ENCODE peak calls at places on chromosome 10, in nine cellular contexts. C, U, F, O, K, L, H, X and R are unnamed samples.

GRCh38 chr10:44069573-44069972 is 315.3 kb downstream of the CXCL12 start:
- DNase-seq in C (no peak), U (no peak), F (no peak), O (no peak), K (no peak), L (no peak), H (no peak), X (no peak), R (no peak)

GRCh38 chr10:58157076-58157766 is 110.5 kb downstream of the IPMK start:
- DNase-seq in C (no peak), U (peak; percentile 46), F (no peak), O (no peak), K (no peak), L (peak; percentile 7), H (no peak), X (peak; percentile 90), R (no peak)

GRCh38 chr10:74249865-74250264 is 98.8 kb downstream of the ADK start:
- DNase-seq in C (no peak), U (no peak), F (no peak), O (no peak), K (no peak), L (no peak), H (no peak), X (no peak), R (no peak)

GRCh38 chr10:31721166-31721565 is 207.5 kb downstream of the ARHGAP12 start:
- DNase-seq in C (no peak), U (no peak), F (no peak), O (no peak), K (no peak), L (no peak), H (no peak), X (no peak), R (no peak)

GRCh38 chr10:103197177-103197576 is 4.1 kb upstream of the NT5C2 start:
- DNase-seq in C (peak; percentile 87), U (peak; percentile 35), F (peak; percentile 74), O (peak; percentile 58), K (peak; percentile 93), L (no peak), H (peak; percentile 70), X (peak; percentile 92), R (peak; percentile 62)

GRCh38 chr10:115250784-115251183 is 157.6 kb downstream of the ATRNL1 start:
- DNase-seq in C (no peak), U (no peak), F (no peak), O (no peak), K (no peak), L (no peak), H (no peak), X (no peak), R (no peak)

GRCh38 chr10:24569828-24570657 is 153.6 kb downstream of the ARHGAP21 start:
- DNase-seq in C (no peak), U (no peak), F (no peak), O (no peak), K (no peak), L (no peak), H (no peak), X (no peak), R (no peak)

GRCh38 chr10:86340991-86341260 is 25.7 kb downstream of the GRID1 start:
- DNase-seq in C (no peak), U (no peak), F (no peak), O (no peak), K (no peak), L (no peak), H (no peak), X (no peak), R (no peak)

GRCh38 chr10:65618125-65618524 is 1307.7 kb upstream of the LRRTM3 start:
- DNase-seq in C (peak; percentile 68), U (no peak), F (no peak), O (no peak), K (no peak), L (no peak), H (no peak), X (no peak), R (no peak)

GRCh38 chr10:58638406-58638805 is 125.7 kb downstream of the BICC1 start:
- DNase-seq in C (no peak), U (no peak), F (no peak), O (no peak), K (no peak), L (no peak), H (no peak), X (no peak), R (no peak)

GRCh38 chr10:121007264-121007663 is 156.1 kb downstream of the WDR11 start:
- DNase-seq in C (no peak), U (no peak), F (no peak), O (no peak), K (no peak), L (no peak), H (no peak), X (no peak), R (peak; percentile 43)
- H3K4me3 ChIP-seq in C (no peak overlapping the region), U (no peak overlapping the region), F (no peak overlapping the region), O (no peak overlapping the region), K (no peak overlapping the region), L (no peak overlapping the region), H (no peak overlapping the region), X (no peak overlapping the region), R (no peak overlapping the region)

GRCh38 chr10:89382757-89383156 is 4.9 kb downstream of the IFIT1B start:
- DNase-seq in C (no peak), U (no peak), F (no peak), O (no peak), K (no peak), L (no peak), H (no peak), X (no peak), R (no peak)

GRCh38 chr10:89373916-89374711 is 3.7 kb upstream of the IFIT1B start:
- DNase-seq in C (peak; percentile 99), U (peak; percentile 91), F (peak; percentile 91), O (peak; percentile 84), K (peak; percentile 98), L (peak; percentile 22), H (peak; percentile 73), X (no peak), R (peak; percentile 93)

GRCh38 chr10:89374716-89375115 is 3.1 kb upstream of the IFIT1B start:
- DNase-seq in C (peak; percentile 56), U (no peak), F (no peak), O (no peak), K (no peak), L (no peak), H (no peak), X (no peak), R (no peak)

DNA sequence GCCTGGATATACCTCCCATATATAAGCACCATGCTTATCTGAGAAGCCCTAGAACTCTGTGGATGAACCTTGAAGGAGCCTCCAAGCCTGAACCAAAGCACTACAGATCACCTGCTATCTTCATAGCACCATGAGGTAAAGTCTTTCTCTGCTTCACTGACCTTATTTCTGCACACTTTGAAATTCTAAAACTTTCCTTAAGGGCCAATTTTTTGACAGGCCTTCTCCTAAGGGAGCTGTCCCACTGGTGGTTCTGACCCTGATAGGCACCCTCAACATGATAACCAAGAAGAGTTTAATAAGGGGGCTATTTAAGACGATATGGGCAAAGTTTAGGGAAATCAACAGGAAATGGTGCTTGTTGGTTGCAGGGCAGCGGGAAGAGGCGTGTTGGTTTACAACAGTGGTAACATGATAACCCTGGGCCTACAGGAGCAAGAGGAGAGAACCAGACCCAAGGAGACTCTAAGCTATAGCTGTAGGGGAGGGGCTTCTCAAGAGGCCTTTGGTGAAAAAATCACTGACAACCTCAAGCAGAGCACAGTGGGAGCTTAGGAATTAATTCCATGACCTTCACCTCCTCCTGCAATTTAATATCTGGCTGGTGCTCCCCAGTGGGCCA is at the start of gene IFIT1B:
- DNase-seq in C (no peak), U (no peak), F (no peak), O (no peak), K (no peak), L (no peak), H (no peak), X (no peak), R (no peak)
- TF ChIP-seq POLR2A in C (no peak), U (no peak), F (no peak), O (no peak), K (no peak), L (no peak), H (no peak), X (no peak), R (no peak)

GRCh38 chr10:6737080-6737641 is 157.1 kb upstream of the PRKCQ start:
- DNase-seq in C (no peak), U (no peak), F (peak; percentile 38), O (no peak), K (no peak), L (no peak), H (no peak), X (no peak), R (no peak)
- H3K4me3 ChIP-seq in C (no peak overlapping the region), U (no peak overlapping the region), F (peak overlapping the region; percentile 23), O (no peak overlapping the region), K (no peak overlapping the region), L (peak overlapping the region; percentile 24), H (no peak overlapping the region), X (no peak overlapping the region), R (no peak overlapping the region)

DNA sequence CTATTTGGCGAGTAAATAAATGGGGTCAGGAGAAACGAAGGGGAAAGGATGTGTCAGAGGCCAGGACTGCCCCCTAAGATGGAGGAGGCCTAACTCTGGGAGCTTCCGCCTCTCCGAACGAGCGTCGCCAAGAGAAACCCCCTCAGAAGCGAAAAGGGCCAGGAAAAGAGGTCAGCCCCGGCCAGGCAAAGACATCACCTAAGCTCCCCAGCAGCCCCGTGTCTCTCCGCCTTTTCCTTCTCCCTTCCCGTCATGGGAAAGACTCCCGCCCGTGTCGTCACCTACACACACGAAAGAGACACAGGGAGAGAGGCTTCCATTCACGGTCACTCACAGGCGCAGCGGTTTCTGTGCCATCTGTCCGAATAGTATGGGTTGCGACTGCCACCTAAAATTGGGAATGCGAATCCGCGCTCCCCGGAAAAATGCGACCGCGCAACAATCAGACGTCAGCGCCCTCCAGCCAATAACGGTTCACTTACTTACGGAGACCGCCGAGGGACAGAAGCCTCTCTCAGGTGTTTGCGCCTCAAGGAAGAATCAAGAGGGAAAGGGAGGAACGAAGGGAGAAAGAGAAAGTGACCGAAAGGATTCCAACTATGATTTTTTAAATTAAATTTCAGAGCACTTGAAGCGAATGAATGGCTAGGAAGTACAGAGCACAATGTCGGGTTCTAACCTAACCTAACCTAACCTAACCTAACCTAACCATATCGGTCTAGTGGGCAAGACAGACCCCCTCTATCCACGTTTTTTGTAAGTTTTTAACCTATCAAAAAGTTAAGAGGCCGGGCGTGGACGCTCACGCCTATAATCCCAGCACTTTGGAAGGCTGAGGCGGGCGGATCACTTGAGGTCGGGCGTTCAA is at the start of gene CWF19L1:
- DNase-seq in C (peak; percentile 89), U (peak; percentile 90), F (peak; percentile 91), O (peak; percentile 93), K (peak; percentile 92), L (peak; percentile 33), H (peak; percentile 85), X (peak; percentile 90), R (peak; percentile 97)
- TF ChIP-seq POLR2A in C (no peak), U (peak; percentile 44), F (no peak), O (no peak), K (peak; percentile 76), L (peak; percentile 41), H (peak; percentile 51), X (peak; percentile 43), R (no peak)

DNA sequence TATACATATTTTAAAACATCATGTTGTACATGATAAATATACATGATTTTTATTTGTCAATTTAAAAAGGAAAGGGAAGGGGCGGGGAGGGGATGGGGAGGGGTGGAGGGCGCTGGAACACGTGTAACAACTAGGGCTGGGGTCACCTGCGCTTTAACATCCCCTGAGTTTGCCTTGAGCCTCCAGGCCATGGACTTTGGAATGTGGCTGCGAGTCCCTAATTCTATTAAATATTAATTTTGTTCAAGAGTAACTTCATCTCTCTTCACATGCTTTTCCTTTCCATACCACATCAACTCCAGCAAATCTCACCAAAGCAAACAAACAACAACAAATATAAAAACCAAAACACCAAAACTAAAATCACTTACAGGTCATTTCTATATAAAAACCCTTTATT is 10.6 kb downstream of the IFIT5 start:
- DNase-seq in C (no peak), U (no peak), F (no peak), O (no peak), K (no peak), L (no peak), H (peak; percentile 34), X (no peak), R (no peak)
- H3K4me3 ChIP-seq in C (no peak overlapping the region), U (no peak overlapping the region), F (no peak overlapping the region), O (no peak overlapping the region), K (no peak overlapping the region), L (no peak overlapping the region), H (no peak overlapping the region), X (no peak overlapping the region), R (no peak overlapping the region)